ENCODE peak calls at places on chromosomes 2 and 18, in eight cellular contexts. L is ACHN, E is COLO829, H is GM04504, A is uterus, R is GM06990, O is IMR-90, G is memory B cell. T is an unnamed sample.

GRCh38 chr2:190679813-190680591 is 31.1 kb downstream of the NAB1 start:
- DNase-seq in L (peak), E (peak), H (no peak), A (peak), R (peak), O (peak), G (peak), T (peak)

GRCh38 chr2:228767196-228767595 is 503.9 kb downstream of the PID1 start:
- DNase-seq in L (no peak), E (no peak), H (peak), A (no peak), R (no peak), O (peak), G (no peak), T (no peak)

GRCh38 chr2:45578056-45578843 is 32.8 kb downstream of the SRBD1 start:
- DNase-seq in L (peak), E (peak), H (no peak), A (no peak), R (peak), O (peak), G (no peak), T (no peak)

GRCh38 chr2:9535177-9535576 is 20.5 kb downstream of the ADAM17 start:
- DNase-seq in L (no peak), E (no peak), H (no peak), A (no peak), R (no peak), O (no peak), G (no peak), T (no peak)

GRCh38 chr2:214904634-214905033 is 95.2 kb upstream of the BARD1 start:
- DNase-seq in L (no peak), E (no peak), H (no peak), A (no peak), R (no peak), O (no peak), G (no peak), T (no peak)

GRCh38 chr2:222939208-222939846 is 78.5 kb downstream of the ACSL3 start:
- DNase-seq in L (peak), E (peak), H (peak), A (no peak), R (peak), O (peak), G (peak), T (no peak)

GRCh38 chr2:51103205-51103604 is 71.3 kb upstream of the NRXN1 start:
- DNase-seq in L (peak), E (peak), H (no peak), A (no peak), R (no peak), O (peak), G (no peak), T (no peak)

GRCh38 chr2:206378835-206379234 is 64.5 kb upstream of the ADAM23 start:
- DNase-seq in L (no peak), E (no peak), H (no peak), A (no peak), R (no peak), O (peak), G (no peak), T (no peak)

GRCh38 chr2:238272156-238272555 is 16.3 kb downstream of the PER2 start:
- DNase-seq in L (no peak), E (no peak), H (no peak), A (no peak), R (no peak), O (no peak), G (no peak), T (no peak)

GRCh38 chr2:159399716-159400525 is 113.4 kb upstream of the WDSUB1 start:
- DNase-seq in L (no peak), E (peak), H (peak), A (no peak), R (no peak), O (peak), G (no peak), T (no peak)

GRCh38 chr18:24792164-24792563 is 331.7 kb downstream of the HRH4 start:
- DNase-seq in L (no peak), E (no peak), H (no peak), A (no peak), R (no peak), O (peak), G (no peak), T (no peak)

GRCh38 chr2:105725388-105725787 is 19.3 kb upstream of the NCK2 start:
- DNase-seq in L (no peak), E (no peak), H (no peak), A (no peak), R (no peak), O (no peak), G (no peak), T (no peak)

GRCh38 chr18:11983592-11983991 is 2.3 kb downstream of the IMPA2 start:
- DNase-seq in L (no peak), E (no peak), H (no peak), A (no peak), R (no peak), O (no peak), G (no peak), T (no peak)

GRCh38 chr18:46704189-46704588 is 47.2 kb upstream of the LOXHD1 start:
- DNase-seq in L (no peak), E (no peak), H (no peak), A (no peak), R (no peak), O (no peak), G (no peak), T (no peak)

GRCh38 chr2:180033993-180034894 is 27.1 kb upstream of the CWC22 start:
- DNase-seq in L (no peak), E (peak), H (no peak), A (no peak), R (no peak), O (peak), G (no peak), T (peak)

GRCh38 chr2:132392211-132392610 is 24.4 kb upstream of the GPR39 start:
- DNase-seq in L (no peak), E (no peak), H (no peak), A (no peak), R (no peak), O (no peak), G (no peak), T (no peak)

GRCh38 chr2:204265701-204266310 is 279.5 kb upstream of the PARD3B start:
- DNase-seq in L (no peak), E (no peak), H (no peak), A (no peak), R (no peak), O (no peak), G (no peak), T (no peak)

GRCh38 chr2:116668691-116669090 is 1145.8 kb upstream of the DDX18 start:
- DNase-seq in L (no peak), E (no peak), H (no peak), A (no peak), R (no peak), O (no peak), G (no peak), T (no peak)

GRCh38 chr18:13218376-13219011 is at the start of gene LDLRAD4:
- DNase-seq in L (no peak), E (no peak), H (no peak), A (peak), R (no peak), O (no peak), G (peak), T (no peak)

GRCh38 chr2:101205521-101205998 is 47.1 kb upstream of the CNOT11 start:
- DNase-seq in L (peak), E (peak), H (peak), A (peak), R (no peak), O (peak), G (no peak), T (peak)

GRCh38 chr2:60641866-60642788 is 88.7 kb upstream of the BCL11A start:
- DNase-seq in L (peak), E (peak), H (peak), A (no peak), R (no peak), O (peak), G (peak), T (no peak)

T was measured in osteocyte.